ENCODE peak calls at places on chromosome 3, in ten cellular contexts. One of them, this sample, is unnamed.

GRCh38 chr3:177753498-177754155 is 556.3 kb upstream of the TBL1XR1 start:
- DNase-seq in K562: no peak
- DNase-seq in sigmoid colon: peak; percentile 81
- DNase-seq in tibial nerve: no peak
- DNase-seq in HCT116: no peak
- DNase-seq in NB4: no peak
- DNase-seq in heart left ventricle: peak; percentile 82
- DNase-seq in spleen: peak; percentile 79
- DNase-seq in esophagus squamous epithelium: no peak
- DNase-seq in IMR-90: peak; percentile 39
- DNase-seq in this sample: no peak

GRCh38 chr3:75294124-75294523 is 370.0 kb upstream of the FRG2C start:
- DNase-seq in K562: peak; percentile 13
- DNase-seq in sigmoid colon: peak; percentile 72
- DNase-seq in tibial nerve: peak; percentile 16
- DNase-seq in HCT116: no peak
- DNase-seq in NB4: peak; percentile 6
- DNase-seq in heart left ventricle: peak; percentile 42
- DNase-seq in spleen: no peak
- DNase-seq in esophagus squamous epithelium: no peak
- DNase-seq in IMR-90: peak; percentile 35
- DNase-seq in this sample: peak; percentile 28

GRCh38 chr3:102124301-102125158 is 275.2 kb downstream of the NFKBIZ start:
- DNase-seq in K562: no peak
- DNase-seq in sigmoid colon: no peak
- DNase-seq in tibial nerve: no peak
- DNase-seq in HCT116: no peak
- DNase-seq in NB4: no peak
- DNase-seq in heart left ventricle: no peak
- DNase-seq in spleen: no peak
- DNase-seq in esophagus squamous epithelium: no peak
- DNase-seq in IMR-90: peak; percentile 36
- DNase-seq in this sample: no peak

GRCh38 chr3:189393598-189393997 is 221.8 kb downstream of the TPRG1 start:
- DNase-seq in K562: no peak
- DNase-seq in sigmoid colon: no peak
- DNase-seq in tibial nerve: no peak
- DNase-seq in HCT116: peak; percentile 2
- DNase-seq in NB4: peak; percentile 85
- DNase-seq in heart left ventricle: no peak
- DNase-seq in spleen: no peak
- DNase-seq in esophagus squamous epithelium: no peak
- DNase-seq in IMR-90: no peak
- DNase-seq in this sample: no peak

GRCh38 chr3:72043212-72044133 is 258.5 kb upstream of the PROK2 start:
- DNase-seq in K562: no peak
- DNase-seq in sigmoid colon: no peak
- DNase-seq in tibial nerve: no peak
- DNase-seq in HCT116: no peak
- DNase-seq in NB4: peak; percentile 49
- DNase-seq in heart left ventricle: no peak
- DNase-seq in spleen: no peak
- DNase-seq in esophagus squamous epithelium: no peak
- DNase-seq in IMR-90: no peak
- DNase-seq in this sample: no peak

GRCh38 chr3:76044601-76045600 is 259.6 kb upstream of the ZNF717 start:
- DNase-seq in K562: peak; percentile 4
- DNase-seq in sigmoid colon: no peak
- DNase-seq in tibial nerve: peak; percentile 26
- DNase-seq in HCT116: no peak
- DNase-seq in NB4: peak; percentile 38
- DNase-seq in heart left ventricle: no peak
- DNase-seq in spleen: no peak
- DNase-seq in esophagus squamous epithelium: no peak
- DNase-seq in IMR-90: peak; percentile 44
- DNase-seq in this sample: no peak

GRCh38 chr3:63556401-63556800 is 96.1 kb upstream of the SNTN start:
- DNase-seq in K562: no peak
- DNase-seq in sigmoid colon: no peak
- DNase-seq in tibial nerve: no peak
- DNase-seq in HCT116: no peak
- DNase-seq in NB4: no peak
- DNase-seq in heart left ventricle: no peak
- DNase-seq in spleen: no peak
- DNase-seq in esophagus squamous epithelium: no peak
- DNase-seq in IMR-90: no peak
- DNase-seq in this sample: no peak

GRCh38 chr3:127781411-127782001 is 40.8 kb downstream of the MGLL start:
- DNase-seq in K562: no peak
- DNase-seq in sigmoid colon: no peak
- DNase-seq in tibial nerve: no peak
- DNase-seq in HCT116: no peak
- DNase-seq in NB4: no peak
- DNase-seq in heart left ventricle: peak; percentile 74
- DNase-seq in spleen: peak; percentile 34
- DNase-seq in esophagus squamous epithelium: no peak
- DNase-seq in IMR-90: peak; percentile 85
- DNase-seq in this sample: no peak

GRCh38 chr3:183548262-183548769 is 7.2 kb downstream of the KLHL6 start:
- DNase-seq in K562: no peak
- DNase-seq in sigmoid colon: no peak
- DNase-seq in tibial nerve: no peak
- DNase-seq in HCT116: no peak
- DNase-seq in NB4: no peak
- DNase-seq in heart left ventricle: no peak
- DNase-seq in spleen: no peak
- DNase-seq in esophagus squamous epithelium: no peak
- DNase-seq in IMR-90: peak; percentile 72
- DNase-seq in this sample: peak; percentile 75

GRCh38 chr3:149670742-149671492 is 13.1 kb upstream of the WWTR1 start:
- DNase-seq in K562: no peak
- DNase-seq in sigmoid colon: no peak
- DNase-seq in tibial nerve: no peak
- DNase-seq in HCT116: no peak
- DNase-seq in NB4: no peak
- DNase-seq in heart left ventricle: no peak
- DNase-seq in spleen: no peak
- DNase-seq in esophagus squamous epithelium: no peak
- DNase-seq in IMR-90: no peak
- DNase-seq in this sample: no peak

GRCh38 chr3:190266915-190267290 is 55.3 kb downstream of the CLDN1 start:
- DNase-seq in K562: no peak
- DNase-seq in sigmoid colon: no peak
- DNase-seq in tibial nerve: no peak
- DNase-seq in HCT116: no peak
- DNase-seq in NB4: no peak
- DNase-seq in heart left ventricle: no peak
- DNase-seq in spleen: no peak
- DNase-seq in esophagus squamous epithelium: no peak
- DNase-seq in IMR-90: no peak
- DNase-seq in this sample: no peak

GRCh38 chr3:129878355-129878754 is 15.2 kb downstream of the TMCC1 start:
- DNase-seq in K562: no peak
- DNase-seq in sigmoid colon: no peak
- DNase-seq in tibial nerve: no peak
- DNase-seq in HCT116: no peak
- DNase-seq in NB4: no peak
- DNase-seq in heart left ventricle: no peak
- DNase-seq in spleen: no peak
- DNase-seq in esophagus squamous epithelium: no peak
- DNase-seq in IMR-90: no peak
- DNase-seq in this sample: no peak

GRCh38 chr3:145089337-145089736 is 1071.6 kb downstream of the PLOD2 start:
- DNase-seq in K562: no peak
- DNase-seq in sigmoid colon: no peak
- DNase-seq in tibial nerve: no peak
- DNase-seq in HCT116: no peak
- DNase-seq in NB4: no peak
- DNase-seq in heart left ventricle: no peak
- DNase-seq in spleen: no peak
- DNase-seq in esophagus squamous epithelium: no peak
- DNase-seq in IMR-90: no peak
- DNase-seq in this sample: no peak

GRCh38 chr3:69082805-69083204 is 1.9 kb upstream of the ARL6IP5 start:
- DNase-seq in K562: no peak
- DNase-seq in sigmoid colon: no peak
- DNase-seq in tibial nerve: no peak
- DNase-seq in HCT116: no peak
- DNase-seq in NB4: peak; percentile 91
- DNase-seq in heart left ventricle: peak; percentile 54
- DNase-seq in spleen: no peak
- DNase-seq in esophagus squamous epithelium: no peak
- DNase-seq in IMR-90: peak; percentile 83
- DNase-seq in this sample: no peak

GRCh38 chr3:10292505-10293419 is at the start of gene GHRL:
- DNase-seq in K562: peak; percentile 52
- DNase-seq in sigmoid colon: no peak
- DNase-seq in tibial nerve: no peak
- DNase-seq in HCT116: no peak
- DNase-seq in NB4: peak; percentile 97
- DNase-seq in heart left ventricle: no peak
- DNase-seq in spleen: peak; percentile 84
- DNase-seq in esophagus squamous epithelium: no peak
- DNase-seq in IMR-90: no peak
- DNase-seq in this sample: no peak
- TF ChIP-seq POLR2A in K562: no peak
- TF ChIP-seq POLR2A in sigmoid colon: no peak
- TF ChIP-seq POLR2A in tibial nerve: no peak
- TF ChIP-seq POLR2A in HCT116: no peak
- TF ChIP-seq POLR2A in NB4: no peak
- TF ChIP-seq POLR2A in heart left ventricle: no peak
- TF ChIP-seq POLR2A in spleen: no peak
- TF ChIP-seq POLR2A in esophagus squamous epithelium: no peak
- TF ChIP-seq POLR2A in IMR-90: no peak
- TF ChIP-seq POLR2A in this sample: no peak

GRCh38 chr3:139044366-139045210 is at the start of gene PRR23C:
- DNase-seq in K562: peak; percentile 25
- DNase-seq in sigmoid colon: no peak
- DNase-seq in tibial nerve: no peak
- DNase-seq in HCT116: no peak
- DNase-seq in NB4: no peak
- DNase-seq in heart left ventricle: no peak
- DNase-seq in spleen: no peak
- DNase-seq in esophagus squamous epithelium: no peak
- DNase-seq in IMR-90: no peak
- DNase-seq in this sample: no peak

DNA sequence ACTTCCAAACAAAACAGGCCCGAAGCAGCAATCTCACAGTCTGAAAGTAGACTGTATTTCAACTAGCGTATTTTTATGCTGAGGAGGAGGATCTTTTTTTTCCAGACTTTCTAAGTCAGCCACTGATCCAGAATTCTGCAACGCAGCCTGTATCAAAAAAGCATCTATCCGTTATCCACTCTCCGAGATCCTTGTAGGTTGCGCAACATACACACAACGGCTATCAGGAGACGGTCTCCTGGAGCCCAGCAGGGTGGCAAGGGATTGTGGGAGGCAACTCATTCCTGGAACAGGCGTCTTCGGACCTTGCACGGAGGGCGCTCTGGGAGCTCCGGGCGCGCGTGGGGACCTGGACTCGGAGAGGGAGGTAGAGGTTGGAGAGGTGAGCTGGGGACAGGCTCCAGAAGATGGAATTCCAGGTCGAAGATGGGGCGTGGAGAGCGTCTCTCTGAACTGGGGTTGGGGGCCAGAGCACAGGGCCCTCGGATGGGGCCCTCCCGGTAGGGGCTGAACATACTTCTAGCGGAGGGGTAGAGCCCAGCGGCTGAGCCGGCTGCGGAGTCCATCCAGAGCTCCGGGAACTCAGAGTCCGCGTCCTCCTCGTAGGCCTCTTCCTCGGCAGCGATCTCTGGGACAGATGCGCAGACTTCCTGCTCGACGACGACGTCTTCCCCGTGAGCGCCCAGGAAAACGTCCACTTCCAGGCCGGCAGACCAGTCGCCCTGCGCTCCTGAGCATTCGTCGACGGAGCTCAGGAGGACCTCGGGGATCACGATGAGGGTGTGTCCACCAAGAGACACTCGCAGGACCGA is 932 bp downstream of the PRR23C start:
- DNase-seq in K562: no peak
- DNase-seq in sigmoid colon: no peak
- DNase-seq in tibial nerve: no peak
- DNase-seq in HCT116: no peak
- DNase-seq in NB4: no peak
- DNase-seq in heart left ventricle: no peak
- DNase-seq in spleen: no peak
- DNase-seq in esophagus squamous epithelium: no peak
- DNase-seq in IMR-90: no peak
- DNase-seq in this sample: no peak
- TF ChIP-seq POLR2A in K562: no peak
- TF ChIP-seq POLR2A in sigmoid colon: no peak
- TF ChIP-seq POLR2A in tibial nerve: no peak
- TF ChIP-seq POLR2A in HCT116: no peak
- TF ChIP-seq POLR2A in NB4: no peak
- TF ChIP-seq POLR2A in heart left ventricle: no peak
- TF ChIP-seq POLR2A in spleen: no peak
- TF ChIP-seq POLR2A in esophagus squamous epithelium: no peak
- TF ChIP-seq POLR2A in IMR-90: no peak
- TF ChIP-seq POLR2A in this sample: no peak

DNA sequence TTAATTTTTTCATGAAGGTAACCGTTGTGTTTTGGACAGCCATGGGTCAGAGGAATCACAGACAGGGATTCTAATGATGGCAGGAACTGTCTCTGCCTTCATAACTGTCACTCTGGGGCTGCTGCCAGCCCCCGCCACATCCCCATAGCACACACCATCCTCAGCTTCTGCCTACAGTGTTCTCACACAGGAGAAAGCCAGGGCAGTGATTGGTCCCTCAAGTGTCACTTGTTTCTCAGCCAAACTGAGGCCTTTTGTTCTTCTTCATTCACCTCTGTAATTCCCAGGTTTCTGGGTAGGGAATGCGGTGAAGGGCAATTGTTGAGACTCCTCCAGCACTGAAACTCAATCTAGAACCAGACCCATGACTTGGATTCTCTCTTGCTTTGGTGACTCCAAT is 65.4 kb upstream of the C3orf80 start:
- DNase-seq in K562: no peak
- DNase-seq in sigmoid colon: no peak
- DNase-seq in tibial nerve: no peak
- DNase-seq in HCT116: no peak
- DNase-seq in NB4: no peak
- DNase-seq in heart left ventricle: no peak
- DNase-seq in spleen: no peak
- DNase-seq in esophagus squamous epithelium: no peak
- DNase-seq in IMR-90: no peak
- DNase-seq in this sample: no peak
- TF ChIP-seq POLR2A in K562: no peak
- TF ChIP-seq POLR2A in sigmoid colon: no peak
- TF ChIP-seq POLR2A in tibial nerve: no peak
- TF ChIP-seq POLR2A in HCT116: no peak
- TF ChIP-seq POLR2A in NB4: no peak
- TF ChIP-seq POLR2A in heart left ventricle: no peak
- TF ChIP-seq POLR2A in spleen: no peak
- TF ChIP-seq POLR2A in esophagus squamous epithelium: no peak
- TF ChIP-seq POLR2A in IMR-90: no peak
- TF ChIP-seq POLR2A in this sample: no peak

DNA sequence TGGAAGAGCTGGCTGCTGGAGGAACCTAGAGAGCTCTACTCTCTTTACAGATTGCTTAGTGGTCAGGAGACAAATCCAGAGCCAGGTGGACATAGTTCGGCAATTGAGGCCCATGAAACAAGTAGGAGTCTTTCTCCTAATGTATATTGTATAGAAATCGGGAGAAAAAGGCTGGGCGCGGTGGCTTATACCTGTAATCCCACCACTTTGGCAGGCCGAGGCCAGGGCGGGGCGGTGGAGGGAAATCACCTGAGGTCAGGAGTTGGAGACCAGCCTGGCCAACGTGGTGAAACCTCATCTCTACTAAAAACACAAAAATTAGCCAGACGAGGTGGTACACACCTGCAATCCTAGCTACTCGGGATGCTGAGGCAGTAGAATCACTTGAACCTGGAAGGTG is 10.8 kb downstream of the RAD54L2 start:
- DNase-seq in K562: no peak
- DNase-seq in sigmoid colon: no peak
- DNase-seq in tibial nerve: no peak
- DNase-seq in HCT116: no peak
- DNase-seq in NB4: no peak
- DNase-seq in heart left ventricle: no peak
- DNase-seq in spleen: peak; percentile 57
- DNase-seq in esophagus squamous epithelium: no peak
- DNase-seq in IMR-90: no peak
- DNase-seq in this sample: no peak
- TF ChIP-seq POLR2A in K562: no peak
- TF ChIP-seq POLR2A in sigmoid colon: no peak
- TF ChIP-seq POLR2A in tibial nerve: no peak
- TF ChIP-seq POLR2A in HCT116: no peak
- TF ChIP-seq POLR2A in NB4: no peak
- TF ChIP-seq POLR2A in heart left ventricle: no peak
- TF ChIP-seq POLR2A in spleen: no peak
- TF ChIP-seq POLR2A in esophagus squamous epithelium: no peak
- TF ChIP-seq POLR2A in IMR-90: no peak
- TF ChIP-seq POLR2A in this sample: no peak